ENCODE peak calls at places on chromosomes 11 and 22, in ten cellular contexts. F is adipocyte; Q is SK-N-SH; V is foreskin keratinocyte; E is iris pigment epithelial cell; X is posterior cingulate gyrus; M is endodermal cell; N is pulmonary artery endothelial cell; D is nephron progenitor cell; P is naive thymus-derived CD4-positive, alpha-beta T cell. B is an unnamed sample.

GRCh38 chr11:76703707-76704106 is 33.2 kb upstream of the LRRC32 start:
- DNase-seq in M (no peak), E (no peak), P (no peak), F (no peak), V (no peak), X (no peak), D (no peak), Q (no peak), N (no peak), B (no peak)

GRCh38 chr22:48605856-48606255 is 1221.8 kb downstream of the BRD1 start:
- DNase-seq in D (no peak), F (no peak), P (no peak), V (no peak), M (no peak), Q (no peak), E (peak), X (no peak), N (no peak), B (no peak)

GRCh38 chr11:47980093-47980906 is at the start of gene PTPRJ:
- DNase-seq in F (peak), N (no peak), Q (peak), V (no peak), P (peak), D (peak), M (peak), E (peak), X (peak), B (peak)

GRCh38 chr11:108538022-108538424 is 39.8 kb upstream of the POGLUT3 start:
- DNase-seq in N (no peak), F (no peak), X (no peak), P (no peak), E (no peak), V (peak), D (peak), Q (no peak), M (no peak), B (no peak)

GRCh38 chr22:44100411-44100810 is 76.3 kb downstream of the PARVB start:
- DNase-seq in F (no peak), M (no peak), Q (no peak), X (no peak), N (no peak), E (no peak), D (no peak), V (no peak), P (no peak), B (no peak)

GRCh38 chr11:71364176-71364671 is 84.0 kb downstream of the DHCR7 start:
- DNase-seq in D (no peak), V (no peak), F (no peak), E (no peak), M (no peak), P (no peak), Q (no peak), N (no peak), X (no peak), B (no peak)

GRCh38 chr22:23144926-23145906 is at the start of gene RAB36:
- DNase-seq in M (peak), X (peak), F (peak), E (peak), D (peak), N (peak), P (peak), V (peak), Q (peak), B (peak)

GRCh38 chr11:132347156-132348090 is 977.0 kb downstream of the NTM start:
- DNase-seq in X (no peak), Q (no peak), F (no peak), E (no peak), P (no peak), N (no peak), V (no peak), M (peak), D (no peak), B (no peak)

GRCh38 chr11:10908215-10908990 is 50.5 kb upstream of the ZBED5 start:
- DNase-seq in V (peak), X (no peak), F (peak), N (no peak), Q (no peak), M (no peak), D (no peak), P (no peak), E (peak), B (no peak)

GRCh38 chr11:92810423-92810822 is 159.0 kb upstream of the MTNR1B start:
- DNase-seq in P (no peak), E (no peak), N (no peak), V (no peak), X (no peak), M (no peak), D (no peak), Q (no peak), F (no peak), B (no peak)

GRCh38 chr11:66580803-66581202 is 12.1 kb downstream of the CCDC87 start:
- DNase-seq in F (no peak), V (no peak), Q (no peak), N (no peak), M (no peak), P (peak), X (no peak), D (no peak), E (peak), B (no peak)

GRCh38 chr11:132601863-132602262 is 930.4 kb downstream of the OPCML start:
- DNase-seq in E (no peak), X (no peak), V (peak), F (no peak), P (no peak), D (no peak), Q (no peak), M (no peak), N (no peak), B (no peak)

GRCh38 chr11:4050137-4050536 is 44.5 kb upstream of the RRM1 start:
- DNase-seq in D (no peak), N (no peak), E (no peak), F (no peak), Q (no peak), P (no peak), M (no peak), V (no peak), X (no peak), B (no peak)

GRCh38 chr11:19631657-19632325 is 80.8 kb upstream of the NAV2 start:
- DNase-seq in X (no peak), P (no peak), V (no peak), M (no peak), N (no peak), E (no peak), Q (peak), D (no peak), F (peak), B (no peak)

GRCh38 chr11:45366196-45366595 is 80.1 kb upstream of the SYT13 start:
- DNase-seq in P (no peak), V (no peak), F (no peak), D (no peak), N (no peak), E (no peak), Q (no peak), M (no peak), X (no peak), B (no peak)

GRCh38 chr11:126080206-126080941 is 17.7 kb upstream of the CDON start:
- DNase-seq in Q (peak), X (no peak), P (no peak), V (no peak), M (peak), E (no peak), N (no peak), D (peak), F (peak), B (no peak)

GRCh38 chr11:67440229-67441081 is 2.8 kb downstream of the CORO1B start:
- DNase-seq in X (no peak), D (no peak), N (no peak), M (no peak), Q (no peak), E (no peak), P (no peak), V (no peak), F (no peak), B (no peak)

GRCh38 chr11:1373536-1374214 is 16.1 kb upstream of the BRSK2 start:
- DNase-seq in N (no peak), M (no peak), X (no peak), D (no peak), F (peak), V (no peak), E (peak), Q (peak), P (no peak), B (no peak)

GRCh38 chr11:3109921-3110706 is 52.9 kb upstream of the CARS1 start:
- DNase-seq in D (peak), E (peak), N (no peak), Q (peak), V (peak), M (peak), P (peak), X (no peak), F (peak), B (no peak)

GRCh38 chr22:31540966-31541365 is 44.6 kb downstream of the SFI1 start:
- DNase-seq in M (no peak), Q (no peak), F (no peak), D (no peak), V (no peak), P (no peak), X (no peak), N (no peak), E (no peak), B (no peak)